ENCODE peak calls at places on chromosomes 16 and 17, in seven cellular contexts. One of them, this sample, is unnamed.

GRCh38 chr17:81329279-81329926 is 34.3 kb upstream of the SLC38A10 start:
- DNase-seq in H1: no peak
- DNase-seq in A549: peak; percentile 99
- DNase-seq in tibial nerve: peak; percentile 57
- DNase-seq in prostate gland: peak; percentile 94
- DNase-seq in stomach: peak; percentile 80
- DNase-seq in adrenal gland: peak; percentile 84
- DNase-seq in this sample: peak; percentile 96

GRCh38 chr17:48818361-48818841 is 1.4 kb upstream of the TTLL6 start:
- DNase-seq in adrenal gland: no peak
- DNase-seq in H1: no peak
- DNase-seq in tibial nerve: no peak
- DNase-seq in stomach: no peak
- DNase-seq in prostate gland: peak; percentile 46
- DNase-seq in A549: no peak
- DNase-seq in this sample: no peak

GRCh38 chr16:49472598-49472997 is 99.0 kb downstream of the C16orf78 start:
- DNase-seq in A549: no peak
- DNase-seq in prostate gland: no peak
- DNase-seq in adrenal gland: no peak
- DNase-seq in tibial nerve: no peak
- DNase-seq in stomach: peak; percentile 18
- DNase-seq in H1: no peak
- DNase-seq in this sample: no peak

GRCh38 chr16:1530883-1531637 is 2.4 kb upstream of the TMEM204 start:
- DNase-seq in A549: no peak
- DNase-seq in adrenal gland: no peak
- DNase-seq in H1: no peak
- DNase-seq in stomach: no peak
- DNase-seq in tibial nerve: peak; percentile 52
- DNase-seq in prostate gland: peak; percentile 21
- DNase-seq in this sample: no peak

GRCh38 chr17:78137392-78138203 is 7.0 kb downstream of the TMC8 start:
- DNase-seq in A549: no peak
- DNase-seq in prostate gland: no peak
- DNase-seq in stomach: no peak
- DNase-seq in H1: no peak
- DNase-seq in adrenal gland: no peak
- DNase-seq in tibial nerve: no peak
- DNase-seq in this sample: no peak

GRCh38 chr16:17527538-17527937 is 56.8 kb upstream of the XYLT1 start:
- DNase-seq in tibial nerve: no peak
- DNase-seq in prostate gland: no peak
- DNase-seq in A549: no peak
- DNase-seq in H1: no peak
- DNase-seq in stomach: no peak
- DNase-seq in adrenal gland: no peak
- DNase-seq in this sample: no peak

GRCh38 chr16:67260426-67261063 is 11.8 kb downstream of the SLC9A5 start:
- DNase-seq in tibial nerve: no peak
- DNase-seq in prostate gland: peak; percentile 49
- DNase-seq in A549: no peak
- DNase-seq in adrenal gland: peak; percentile 42
- DNase-seq in stomach: peak; percentile 61
- DNase-seq in H1: no peak
- DNase-seq in this sample: no peak

GRCh38 chr17:9140550-9141422 is 119.5 kb downstream of the NTN1 start:
- DNase-seq in prostate gland: no peak
- DNase-seq in A549: no peak
- DNase-seq in tibial nerve: no peak
- DNase-seq in stomach: no peak
- DNase-seq in H1: no peak
- DNase-seq in adrenal gland: no peak
- DNase-seq in this sample: no peak

GRCh38 chr16:65548470-65548869 is 426.6 kb upstream of the CDH11 start:
- DNase-seq in adrenal gland: no peak
- DNase-seq in H1: no peak
- DNase-seq in A549: no peak
- DNase-seq in tibial nerve: no peak
- DNase-seq in stomach: no peak
- DNase-seq in prostate gland: no peak
- DNase-seq in this sample: no peak

GRCh38 chr16:89395150-89396142 is 94.9 kb downstream of the ANKRD11 start:
- DNase-seq in adrenal gland: peak; percentile 93
- DNase-seq in H1: no peak
- DNase-seq in stomach: peak; percentile 92
- DNase-seq in tibial nerve: peak; percentile 88
- DNase-seq in A549: peak; percentile 88
- DNase-seq in prostate gland: peak; percentile 91
- DNase-seq in this sample: peak; percentile 96

GRCh38 chr17:9371019-9371418 is 204.6 kb downstream of the STX8 start:
- DNase-seq in tibial nerve: no peak
- DNase-seq in prostate gland: no peak
- DNase-seq in H1: no peak
- DNase-seq in A549: peak; percentile 48
- DNase-seq in adrenal gland: no peak
- DNase-seq in stomach: no peak
- DNase-seq in this sample: no peak

GRCh38 chr17:60087882-60088669 is 9.4 kb upstream of the HEATR6 start:
- DNase-seq in prostate gland: no peak
- DNase-seq in H1: no peak
- DNase-seq in adrenal gland: no peak
- DNase-seq in stomach: peak; percentile 42
- DNase-seq in A549: peak; percentile 52
- DNase-seq in tibial nerve: no peak
- DNase-seq in this sample: no peak

GRCh38 chr16:20774703-20775362 is 11.0 kb downstream of the ACSM3 start:
- DNase-seq in adrenal gland: peak; percentile 67
- DNase-seq in stomach: peak; percentile 85
- DNase-seq in tibial nerve: no peak
- DNase-seq in H1: peak; percentile 80
- DNase-seq in A549: peak; percentile 64
- DNase-seq in prostate gland: peak; percentile 39
- DNase-seq in this sample: peak; percentile 90

GRCh38 chr16:57818377-57819055 is 16.2 kb upstream of the KIFC3 start:
- DNase-seq in H1: no peak
- DNase-seq in A549: no peak
- DNase-seq in prostate gland: peak; percentile 64
- DNase-seq in tibial nerve: no peak
- DNase-seq in stomach: peak; percentile 70
- DNase-seq in adrenal gland: no peak
- DNase-seq in this sample: no peak
- H3K4me1 ChIP-seq in H1: no peaks in the 10 kb centered on the region
- H3K4me1 ChIP-seq in A549: peaks cover 65% of the 10 kb centered on the region
- H3K4me1 ChIP-seq in prostate gland: no peaks in the 10 kb centered on the region
- H3K4me1 ChIP-seq in tibial nerve: peaks cover 4% of the 10 kb centered on the region
- H3K4me1 ChIP-seq in stomach: peaks cover 14% of the 10 kb centered on the region
- H3K4me1 ChIP-seq in adrenal gland: peaks cover 14% of the 10 kb centered on the region
- H3K4me1 ChIP-seq in this sample: peaks cover 15% of the 10 kb centered on the region

DNA sequence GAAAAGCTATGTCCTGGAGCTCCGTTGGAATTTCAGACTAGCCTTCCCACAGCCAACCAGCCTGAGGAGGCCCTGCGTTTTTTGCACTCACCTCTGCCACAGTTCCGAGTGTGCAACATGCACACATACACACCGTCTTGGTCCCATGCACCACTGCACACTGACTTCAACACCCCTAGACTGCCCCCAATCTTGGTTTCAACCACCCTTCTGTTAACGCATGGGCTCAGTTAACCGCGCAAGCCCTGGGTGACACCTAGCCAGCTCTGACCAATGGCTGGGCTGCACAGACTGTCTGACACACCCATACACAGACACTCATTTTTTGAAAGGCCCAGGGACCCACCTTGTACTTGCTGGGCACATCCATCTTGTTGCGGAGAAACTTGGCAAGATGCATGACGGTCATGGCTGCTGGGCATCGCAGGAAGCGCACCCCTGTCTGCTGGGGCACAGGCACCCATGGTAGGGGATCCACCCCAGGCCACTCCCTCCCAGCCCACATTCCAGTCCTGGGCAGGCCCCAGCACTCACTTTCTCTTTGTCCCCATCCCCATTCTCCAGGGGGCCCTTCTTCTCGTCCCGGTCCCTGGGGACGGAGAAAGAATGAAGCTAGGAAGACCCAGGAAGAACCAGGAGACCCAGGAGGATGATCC is 8.0 kb downstream of the CISD3 start:
- DNase-seq in stomach: no peak
- DNase-seq in adrenal gland: no peak
- DNase-seq in prostate gland: no peak
- DNase-seq in A549: no peak
- DNase-seq in H1: no peak
- DNase-seq in tibial nerve: no peak
- DNase-seq in this sample: no peak
- H3K4me3 ChIP-seq in stomach: no peak overlapping the region
- H3K4me3 ChIP-seq in adrenal gland: no peak overlapping the region
- H3K4me3 ChIP-seq in prostate gland: no peak overlapping the region
- H3K4me3 ChIP-seq in A549: no peak overlapping the region
- H3K4me3 ChIP-seq in H1: no peak overlapping the region
- H3K4me3 ChIP-seq in tibial nerve: no peak overlapping the region
- H3K4me3 ChIP-seq in this sample: no peak overlapping the region

GRCh38 chr17:27627514-27627913 is 3.5 kb upstream of the LGALS9 start:
- DNase-seq in H1: no peak
- DNase-seq in adrenal gland: no peak
- DNase-seq in stomach: no peak
- DNase-seq in A549: no peak
- DNase-seq in tibial nerve: no peak
- DNase-seq in prostate gland: no peak
- DNase-seq in this sample: no peak
- TF ChIP-seq POLR2A in H1: no peak
- TF ChIP-seq POLR2A in adrenal gland: no peak
- TF ChIP-seq POLR2A in stomach: no peak
- TF ChIP-seq POLR2A in A549: no peak
- TF ChIP-seq POLR2A in tibial nerve: no peak
- TF ChIP-seq POLR2A in prostate gland: no peak
- TF ChIP-seq POLR2A in this sample: no peak

GRCh38 chr17:57459286-57459915 is 203.1 kb downstream of the MSI2 start:
- DNase-seq in H1: no peak
- DNase-seq in prostate gland: no peak
- DNase-seq in tibial nerve: no peak
- DNase-seq in adrenal gland: no peak
- DNase-seq in stomach: no peak
- DNase-seq in A549: peak; percentile 85
- DNase-seq in this sample: no peak
- H3K4me1 ChIP-seq in H1: peaks cover under 1% of the 10 kb centered on the region
- H3K4me1 ChIP-seq in prostate gland: no peaks in the 10 kb centered on the region
- H3K4me1 ChIP-seq in tibial nerve: peaks cover 14% of the 10 kb centered on the region
- H3K4me1 ChIP-seq in adrenal gland: peaks cover 49% of the 10 kb centered on the region
- H3K4me1 ChIP-seq in stomach: no peaks in the 10 kb centered on the region
- H3K4me1 ChIP-seq in A549: peaks cover 59% of the 10 kb centered on the region
- H3K4me1 ChIP-seq in this sample: peaks cover 9% of the 10 kb centered on the region

DNA sequence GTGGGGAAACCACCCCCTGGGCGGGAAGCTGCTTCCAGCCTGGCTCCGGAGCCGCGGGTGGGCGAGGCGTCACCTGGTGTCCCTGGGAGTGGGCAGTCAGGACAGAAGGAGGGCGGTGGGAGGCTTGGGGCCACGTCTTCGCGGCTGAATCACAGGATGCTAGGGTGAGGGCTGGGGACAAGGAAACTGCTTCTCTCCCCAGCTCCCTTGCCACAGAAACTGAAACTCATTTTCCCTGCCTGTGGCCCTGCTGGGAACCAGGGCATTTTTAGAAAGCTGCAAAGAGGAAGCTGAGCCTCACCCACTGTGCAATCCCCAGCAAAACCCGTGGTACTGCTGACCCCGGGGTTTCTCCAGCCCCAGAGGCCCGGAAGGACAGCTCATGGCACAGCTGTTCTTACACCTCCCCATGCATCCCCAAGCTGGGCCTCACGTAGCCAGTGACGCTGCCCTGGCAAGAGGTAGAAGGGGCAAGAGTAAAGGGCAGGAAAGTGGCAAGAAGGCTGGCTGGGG is 8.2 kb downstream of the RHBDF2 start:
- DNase-seq in A549: no peak
- DNase-seq in adrenal gland: peak; percentile 51
- DNase-seq in tibial nerve: no peak
- DNase-seq in H1: no peak
- DNase-seq in stomach: peak; percentile 68
- DNase-seq in prostate gland: no peak
- DNase-seq in this sample: no peak
- H3K4me3 ChIP-seq in A549: no peak overlapping the region
- H3K4me3 ChIP-seq in adrenal gland: no peak overlapping the region
- H3K4me3 ChIP-seq in tibial nerve: peak overlapping the region; percentile 29
- H3K4me3 ChIP-seq in H1: no peak overlapping the region
- H3K4me3 ChIP-seq in stomach: peak overlapping the region; percentile 19
- H3K4me3 ChIP-seq in prostate gland: no peak overlapping the region
- H3K4me3 ChIP-seq in this sample: peak overlapping the region; percentile 5

DNA sequence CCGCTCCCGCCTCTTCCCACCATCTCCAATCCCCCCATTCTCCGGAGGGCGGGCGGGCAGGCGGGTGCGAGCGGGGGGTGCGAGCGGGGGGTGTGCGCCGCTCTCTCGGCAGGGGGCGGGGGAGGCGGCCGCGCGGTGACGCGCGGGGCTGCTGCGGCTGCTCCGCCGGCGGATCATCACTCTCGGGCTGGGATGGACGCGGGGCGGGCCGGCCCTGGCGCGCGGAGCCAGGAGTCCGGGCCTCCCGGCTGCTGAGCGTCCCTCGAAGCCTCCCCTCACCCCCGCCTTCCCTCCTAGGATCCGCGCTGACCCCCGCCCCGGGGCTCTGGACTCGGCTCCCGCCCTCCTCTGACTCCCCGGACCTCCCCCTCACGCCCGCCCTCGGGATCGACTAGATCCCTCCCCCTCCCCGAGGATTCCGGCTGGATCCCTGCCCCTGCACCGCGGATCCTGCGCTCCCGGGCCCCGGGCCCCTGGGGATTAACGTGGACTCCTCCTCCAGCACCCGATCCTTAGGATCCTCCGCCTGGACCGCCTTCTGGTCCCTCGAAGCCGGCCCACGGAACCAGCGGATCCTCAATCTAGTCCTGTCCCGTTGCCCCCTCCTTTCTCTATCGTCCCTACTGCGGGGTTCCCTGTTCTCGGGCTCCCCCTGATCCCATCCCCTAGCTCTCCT is 978 bp upstream of the TMEM256 start:
- DNase-seq in adrenal gland: peak; percentile 84
- DNase-seq in prostate gland: no peak
- DNase-seq in A549: peak; percentile 56
- DNase-seq in tibial nerve: peak; percentile 49
- DNase-seq in stomach: peak; percentile 60
- DNase-seq in H1: no peak
- DNase-seq in this sample: peak; percentile 93
- TF ChIP-seq POLR2A in adrenal gland: peak; percentile 54
- TF ChIP-seq POLR2A in prostate gland: peak; percentile 76
- TF ChIP-seq POLR2A in A549: peak; percentile 44
- TF ChIP-seq POLR2A in tibial nerve: peak; percentile 76
- TF ChIP-seq POLR2A in stomach: no peak
- TF ChIP-seq POLR2A in H1: no peak
- TF ChIP-seq POLR2A in this sample: peak; percentile 18

GRCh38 chr17:62319846-62320245 is 60.5 kb upstream of the EFCAB3 start:
- DNase-seq in adrenal gland: no peak
- DNase-seq in tibial nerve: no peak
- DNase-seq in A549: no peak
- DNase-seq in H1: no peak
- DNase-seq in prostate gland: no peak
- DNase-seq in stomach: no peak
- DNase-seq in this sample: no peak
- H3K4me1 ChIP-seq in adrenal gland: no peaks in the 10 kb centered on the region
- H3K4me1 ChIP-seq in tibial nerve: no peaks in the 10 kb centered on the region
- H3K4me1 ChIP-seq in A549: no peaks in the 10 kb centered on the region
- H3K4me1 ChIP-seq in H1: no peaks in the 10 kb centered on the region
- H3K4me1 ChIP-seq in prostate gland: no peaks in the 10 kb centered on the region
- H3K4me1 ChIP-seq in stomach: no peaks in the 10 kb centered on the region
- H3K4me1 ChIP-seq in this sample: no peaks in the 10 kb centered on the region